ENCODE peak calls at places on chromosomes 12 and 14, in five cellular contexts. One of them, this sample, is unnamed.

GRCh38 chr12:122022393-122023338 is 982 bp downstream of the BCL7A start:
- DNase-seq in heart left ventricle: peak; percentile 25
- DNase-seq in left lung: peak; percentile 80
- DNase-seq in A673: peak; percentile 62
- DNase-seq in body of pancreas: peak; percentile 27
- DNase-seq in this sample: peak; percentile 18

GRCh38 chr12:96053476-96054261 is 18.3 kb upstream of the LTA4H start:
- DNase-seq in heart left ventricle: no peak
- DNase-seq in left lung: no peak
- DNase-seq in A673: no peak
- DNase-seq in body of pancreas: no peak
- DNase-seq in this sample: no peak

GRCh38 chr12:87025976-87026375 is 769.8 kb upstream of the MGAT4C start:
- DNase-seq in heart left ventricle: no peak
- DNase-seq in left lung: no peak
- DNase-seq in A673: no peak
- DNase-seq in body of pancreas: no peak
- DNase-seq in this sample: no peak

GRCh38 chr12:99334737-99335136 is 312.8 kb upstream of the GARIN6 start:
- DNase-seq in heart left ventricle: no peak
- DNase-seq in left lung: no peak
- DNase-seq in A673: peak; percentile 78
- DNase-seq in body of pancreas: no peak
- DNase-seq in this sample: no peak

GRCh38 chr12:66823857-66824570 is 145.1 kb upstream of the GRIP1 start:
- DNase-seq in heart left ventricle: no peak
- DNase-seq in left lung: no peak
- DNase-seq in A673: peak; percentile 3
- DNase-seq in body of pancreas: no peak
- DNase-seq in this sample: peak; percentile 82

GRCh38 chr12:5630101-5630500 is 198.2 kb downstream of the NTF3 start:
- DNase-seq in heart left ventricle: no peak
- DNase-seq in left lung: no peak
- DNase-seq in A673: no peak
- DNase-seq in body of pancreas: no peak
- DNase-seq in this sample: no peak

GRCh38 chr12:118544569-118544968 is 168.2 kb downstream of the SUDS3 start:
- DNase-seq in heart left ventricle: no peak
- DNase-seq in left lung: no peak
- DNase-seq in A673: no peak
- DNase-seq in body of pancreas: no peak
- DNase-seq in this sample: peak; percentile 55

GRCh38 chr12:81088221-81088620 is 10.3 kb downstream of the ACSS3 start:
- DNase-seq in heart left ventricle: no peak
- DNase-seq in left lung: no peak
- DNase-seq in A673: no peak
- DNase-seq in body of pancreas: no peak
- DNase-seq in this sample: no peak

GRCh38 chr12:82210882-82211281 is 147.3 kb downstream of the CCDC59 start:
- DNase-seq in heart left ventricle: no peak
- DNase-seq in left lung: no peak
- DNase-seq in A673: no peak
- DNase-seq in body of pancreas: no peak
- DNase-seq in this sample: no peak

GRCh38 chr14:40368314-40368713 is 936.1 kb upstream of the FBXO33 start:
- DNase-seq in heart left ventricle: no peak
- DNase-seq in left lung: no peak
- DNase-seq in A673: no peak
- DNase-seq in body of pancreas: no peak
- DNase-seq in this sample: no peak

GRCh38 chr12:3087758-3088157 is 10.6 kb downstream of the TSPAN9 start:
- DNase-seq in heart left ventricle: no peak
- DNase-seq in left lung: no peak
- DNase-seq in A673: no peak
- DNase-seq in body of pancreas: no peak
- DNase-seq in this sample: no peak

GRCh38 chr14:70664698-70665447 is 23.2 kb downstream of the TTC9 start:
- DNase-seq in heart left ventricle: no peak
- DNase-seq in left lung: no peak
- DNase-seq in A673: no peak
- DNase-seq in body of pancreas: no peak
- DNase-seq in this sample: no peak

GRCh38 chr14:93274055-93274806 is 58.6 kb downstream of the BTBD7 start:
- DNase-seq in heart left ventricle: no peak
- DNase-seq in left lung: no peak
- DNase-seq in A673: no peak
- DNase-seq in body of pancreas: no peak
- DNase-seq in this sample: no peak

GRCh38 chr14:57533214-57533613 is 39.6 kb upstream of the CCDC198 start:
- DNase-seq in heart left ventricle: no peak
- DNase-seq in left lung: no peak
- DNase-seq in A673: peak; percentile 72
- DNase-seq in body of pancreas: peak; percentile 7
- DNase-seq in this sample: peak; percentile 55

GRCh38 chr14:58572092-58572853 is 65.5 kb upstream of the DACT1 start:
- DNase-seq in heart left ventricle: no peak
- DNase-seq in left lung: no peak
- DNase-seq in A673: peak; percentile 33
- DNase-seq in body of pancreas: no peak
- DNase-seq in this sample: peak; percentile 72

GRCh38 chr14:54387328-54387727 is 9.5 kb upstream of the CDKN3 start:
- DNase-seq in heart left ventricle: no peak
- DNase-seq in left lung: no peak
- DNase-seq in A673: no peak
- DNase-seq in body of pancreas: no peak
- DNase-seq in this sample: no peak

GRCh38 chr14:74240794-74241610 is 1.8 kb downstream of the VSX2 start:
- DNase-seq in heart left ventricle: no peak
- DNase-seq in left lung: no peak
- DNase-seq in A673: no peak
- DNase-seq in body of pancreas: no peak
- DNase-seq in this sample: peak; percentile 37

GRCh38 chr12:91140660-91141045 is 29.4 kb upstream of the LUM start:
- DNase-seq in heart left ventricle: peak; percentile 33
- DNase-seq in left lung: no peak
- DNase-seq in A673: no peak
- DNase-seq in body of pancreas: no peak
- DNase-seq in this sample: no peak

GRCh38 chr12:110555509-110556406 is 27.4 kb downstream of the PPTC7 start:
- DNase-seq in heart left ventricle: no peak
- DNase-seq in left lung: no peak
- DNase-seq in A673: peak; percentile 55
- DNase-seq in body of pancreas: no peak
- DNase-seq in this sample: peak; percentile 58

DNA sequence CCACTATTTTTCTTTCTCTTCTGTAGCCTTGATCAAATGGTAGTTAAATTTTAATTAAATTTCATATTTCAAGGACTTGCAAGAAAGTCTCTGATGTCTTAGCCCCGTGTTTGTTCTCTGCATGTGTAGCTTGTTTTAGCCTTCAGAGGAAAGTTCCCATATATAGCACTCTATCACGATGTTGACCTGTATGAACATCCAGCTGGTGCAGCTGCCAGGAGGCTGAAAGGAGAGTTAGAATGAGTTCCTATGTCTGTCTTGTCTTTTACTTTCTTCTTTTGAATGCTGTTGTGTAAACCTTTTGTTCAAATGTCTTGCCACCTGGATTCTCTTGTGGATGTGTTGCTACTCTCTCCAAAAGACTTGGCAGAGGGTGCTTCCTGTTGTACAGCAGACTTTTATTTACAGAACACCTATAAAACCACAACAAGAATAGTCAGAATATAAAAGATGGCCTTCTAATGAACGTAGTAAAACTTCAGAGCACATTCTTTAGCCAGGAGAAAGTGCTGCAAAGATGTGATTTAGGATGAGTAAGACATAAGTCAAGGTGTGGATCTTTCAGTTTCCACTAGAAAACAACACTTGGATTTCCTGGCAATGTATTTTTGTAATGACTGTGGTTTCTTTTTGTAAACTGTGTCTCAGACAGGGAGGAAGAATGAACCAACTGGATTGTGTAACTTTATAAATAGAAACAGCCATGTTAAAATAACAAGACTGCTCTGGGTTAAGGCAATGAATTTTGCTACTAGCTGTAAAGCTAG is 17.2 kb downstream of the NAV3 start:
- DNase-seq in heart left ventricle: no peak
- DNase-seq in left lung: no peak
- DNase-seq in A673: no peak
- DNase-seq in body of pancreas: no peak
- DNase-seq in this sample: no peak
- H3K27ac ChIP-seq in heart left ventricle: no peak overlapping the region
- H3K27ac ChIP-seq in left lung: peak overlapping the region; percentile 37
- H3K27ac ChIP-seq in A673: peak overlapping the region; percentile 21
- H3K27ac ChIP-seq in body of pancreas: no peak overlapping the region
- H3K27ac ChIP-seq in this sample: no peak overlapping the region

DNA sequence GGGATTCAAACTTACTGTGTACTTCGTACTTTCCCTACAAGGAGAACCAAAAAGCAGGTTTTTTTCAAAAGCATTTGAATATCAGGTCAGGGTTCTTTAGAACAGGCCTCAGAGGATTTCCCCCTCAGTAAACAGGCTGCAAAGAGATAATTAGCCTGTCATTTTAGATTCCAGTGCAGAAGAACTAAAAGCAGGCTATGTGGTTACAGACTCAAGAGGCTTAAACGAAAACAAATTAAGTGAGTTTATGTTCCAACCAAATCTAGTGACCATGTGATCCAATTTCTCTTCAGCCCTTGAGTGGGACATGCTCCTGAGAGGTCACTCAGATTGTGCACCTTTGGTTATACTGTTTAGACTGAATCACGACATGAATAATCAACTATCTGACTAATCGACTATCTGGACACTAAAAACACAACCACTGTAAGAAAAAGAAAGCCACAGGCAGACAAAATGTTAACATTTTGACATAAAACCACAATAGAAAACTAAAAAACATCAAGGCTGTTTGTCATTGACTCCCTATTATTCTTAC is 4.5 kb downstream of the TMED8 start:
- DNase-seq in heart left ventricle: no peak
- DNase-seq in left lung: no peak
- DNase-seq in A673: no peak
- DNase-seq in body of pancreas: no peak
- DNase-seq in this sample: no peak
- H3K4me3 ChIP-seq in heart left ventricle: no peak overlapping the region
- H3K4me3 ChIP-seq in left lung: no peak overlapping the region
- H3K4me3 ChIP-seq in A673: no peak overlapping the region
- H3K4me3 ChIP-seq in body of pancreas: no peak overlapping the region
- H3K4me3 ChIP-seq in this sample: no peak overlapping the region

GRCh38 chr14:96272777-96273471 is 16.9 kb downstream of the BDKRB1 start:
- DNase-seq in heart left ventricle: no peak
- DNase-seq in left lung: no peak
- DNase-seq in A673: no peak
- DNase-seq in body of pancreas: peak; percentile 44
- DNase-seq in this sample: no peak

GRCh38 chr14:96268426-96269358 is 12.7 kb downstream of the BDKRB1 start:
- DNase-seq in heart left ventricle: no peak
- DNase-seq in left lung: no peak
- DNase-seq in A673: peak; percentile 55
- DNase-seq in body of pancreas: peak; percentile 75
- DNase-seq in this sample: no peak

GRCh38 chr14:96269359-96269710 is 13.3 kb downstream of the BDKRB1 start:
- DNase-seq in heart left ventricle: no peak
- DNase-seq in left lung: no peak
- DNase-seq in A673: no peak
- DNase-seq in body of pancreas: no peak
- DNase-seq in this sample: no peak

GRCh38 chr14:96271421-96271762 is 15.4 kb downstream of the BDKRB1 start:
- DNase-seq in heart left ventricle: no peak
- DNase-seq in left lung: no peak
- DNase-seq in A673: no peak
- DNase-seq in body of pancreas: no peak
- DNase-seq in this sample: peak; percentile 33

DNA sequence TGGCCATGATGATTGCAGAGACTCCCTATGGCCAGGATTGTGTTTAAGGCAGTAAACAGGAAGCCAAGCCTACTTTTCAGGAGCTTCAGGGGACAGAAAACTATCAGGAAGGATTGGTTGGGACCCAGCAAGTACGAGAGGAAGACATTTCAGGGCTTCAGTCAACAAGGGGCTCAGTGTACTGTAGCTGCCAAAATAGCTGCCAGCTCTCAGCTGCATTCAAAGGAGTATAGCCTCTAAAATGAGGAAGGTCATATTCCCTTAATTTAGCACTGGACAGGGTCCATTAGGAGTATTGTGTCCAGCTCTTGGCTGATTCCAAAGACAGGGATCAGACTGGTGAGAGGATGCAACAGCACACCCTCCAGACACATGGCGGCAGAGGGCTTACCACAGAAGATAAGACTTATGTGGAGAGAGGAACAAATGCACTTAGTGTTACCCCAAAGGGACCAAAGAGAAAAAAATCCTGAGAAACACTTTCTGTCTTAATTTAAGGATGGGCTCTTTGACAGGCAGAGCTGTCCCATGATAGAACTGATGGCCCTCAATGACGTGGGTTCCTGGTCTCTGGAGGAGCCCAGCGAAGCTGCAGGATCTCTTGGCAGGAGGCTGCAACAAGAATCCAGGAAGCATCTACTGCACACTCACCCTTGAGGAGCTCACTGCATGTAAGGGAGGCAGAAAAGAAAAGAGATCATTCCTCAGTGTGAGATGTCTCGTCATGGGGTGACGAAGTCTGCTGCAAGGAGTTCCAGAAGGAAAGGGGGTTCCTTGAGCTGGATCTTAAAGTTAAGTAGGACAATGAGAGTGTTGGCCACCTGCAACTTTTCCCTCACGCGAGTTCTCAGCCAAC is 14.8 kb downstream of the BDKRB1 start:
- DNase-seq in heart left ventricle: no peak
- DNase-seq in left lung: no peak
- DNase-seq in A673: no peak
- DNase-seq in body of pancreas: no peak
- DNase-seq in this sample: no peak
- H3K27ac ChIP-seq in heart left ventricle: no peak overlapping the region
- H3K27ac ChIP-seq in left lung: no peak overlapping the region
- H3K27ac ChIP-seq in A673: no peak overlapping the region
- H3K27ac ChIP-seq in body of pancreas: peak overlapping the region; percentile 39
- H3K27ac ChIP-seq in this sample: no peak overlapping the region

GRCh38 chr12:32108829-32109228 is 2.2 kb downstream of the BICD1 start:
- DNase-seq in heart left ventricle: no peak
- DNase-seq in left lung: no peak
- DNase-seq in A673: no peak
- DNase-seq in body of pancreas: no peak
- DNase-seq in this sample: no peak
- H3K4me3 ChIP-seq in heart left ventricle: peak overlapping the region; percentile 70
- H3K4me3 ChIP-seq in left lung: no peak overlapping the region
- H3K4me3 ChIP-seq in A673: peak overlapping the region; percentile 79
- H3K4me3 ChIP-seq in body of pancreas: no peak overlapping the region
- H3K4me3 ChIP-seq in this sample: no peak overlapping the region

DNA sequence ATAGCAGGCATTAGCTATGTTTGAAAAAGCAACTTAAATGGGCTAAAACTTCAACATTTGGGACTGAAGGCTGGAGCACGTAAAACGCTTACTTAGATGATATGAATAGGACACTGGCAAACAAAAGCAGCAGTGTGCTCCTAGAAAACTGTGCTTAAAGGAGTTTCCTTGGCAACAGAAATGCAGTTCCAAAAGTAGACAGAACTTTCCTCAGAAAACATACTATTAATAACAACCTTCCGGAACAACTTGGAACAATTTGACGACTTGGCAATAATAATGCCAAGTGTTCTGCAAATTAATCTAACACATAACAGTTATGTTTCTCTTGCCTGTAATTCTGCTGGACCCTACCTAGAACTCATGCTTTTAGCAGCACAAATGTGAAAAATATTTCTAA is 235.4 kb upstream of the NPAS3 start:
- DNase-seq in heart left ventricle: no peak
- DNase-seq in left lung: no peak
- DNase-seq in A673: no peak
- DNase-seq in body of pancreas: no peak
- DNase-seq in this sample: no peak
- H3K27ac ChIP-seq in heart left ventricle: peak overlapping the region; percentile 78
- H3K27ac ChIP-seq in left lung: peak overlapping the region; percentile 75
- H3K27ac ChIP-seq in A673: no peak overlapping the region
- H3K27ac ChIP-seq in body of pancreas: no peak overlapping the region
- H3K27ac ChIP-seq in this sample: no peak overlapping the region

This sample was measured in trophoblast cell.